ENCODE peak calls at places on chromosomes 3 and 15, in four cellular contexts. W is SIG-M5, B is SJSA1, L is HTR-8/SVneo. T is an unnamed sample.

GRCh38 chr3:14120111-14120920 is 4.4 kb downstream of the CHCHD4 start:
- DNase-seq in W (no peak), B (no peak), L (no peak), T (no peak)

GRCh38 chr3:53744351-53744750 is 101.9 kb downstream of the CHDH start:
- DNase-seq in W (no peak), B (no peak), L (no peak), T (no peak)

GRCh38 chr15:90046846-90047481 is 45.8 kb downstream of the ZNF710 start:
- DNase-seq in W (no peak), B (no peak), L (no peak), T (no peak)

GRCh38 chr15:56890038-56890437 is 28.4 kb upstream of the TCF12 start:
- DNase-seq in W (no peak), B (no peak), L (no peak), T (no peak)

GRCh38 chr3:3013299-3013698 is 96.9 kb downstream of the IL5RA start:
- DNase-seq in W (no peak), B (no peak), L (no peak), T (no peak)

GRCh38 chr3:142595581-142595950 is 627 bp upstream of the PLS1 start:
- DNase-seq in W (no peak), B (peak; percentile 84), L (peak; percentile 62), T (no peak)

GRCh38 chr3:18423401-18424212 is 1.5 kb downstream of the SATB1 start:
- DNase-seq in W (no peak), B (peak; percentile 9), L (no peak), T (peak; percentile 54)

GRCh38 chr3:70702132-70702531 is 389.7 kb upstream of the MDFIC2 start:
- DNase-seq in W (no peak), B (peak; percentile 14), L (no peak), T (no peak)

GRCh38 chr3:12132881-12133280 is 25.8 kb downstream of the TIMP4 start:
- DNase-seq in W (no peak), B (no peak), L (no peak), T (no peak)

GRCh38 chr3:107414325-107414964 is 37.2 kb downstream of the CCDC54 start:
- DNase-seq in W (no peak), B (no peak), L (no peak), T (peak; percentile 3)

GRCh38 chr3:66442254-66443249 is 58.3 kb downstream of the LRIG1 start:
- DNase-seq in W (no peak), B (peak; percentile 39), L (peak; percentile 75), T (no peak)